ENCODE peak calls at places on chromosomes 2 and 18, in ten cellular contexts. E is H1, D is A549, J is transverse colon, X is testis, A is fibroblast of lung, L is K562, G is heart right ventricle, F is tibial nerve, P is left ventricle myocardium inferior. N is an unnamed sample.

GRCh38 chr2:60880633-60880987 is 764 bp upstream of the REL start:
- DNase-seq in E (no peak), D (no peak), J (no peak), X (no peak), A (no peak), L (no peak), G (no peak), F (no peak), P (no peak), N (no peak)

GRCh38 chr18:43396266-43396665 is 119.0 kb upstream of the SYT4 start:
- DNase-seq in E (no peak), D (peak; percentile 5), J (no peak), X (no peak), A (peak; percentile 9), L (no peak), G (no peak), F (no peak), P (no peak), N (no peak)

GRCh38 chr2:182950546-182950945 is 84.1 kb upstream of the FRZB start:
- DNase-seq in E (no peak), D (no peak), J (no peak), X (no peak), A (no peak), L (no peak), G (no peak), F (no peak), P (no peak), N (no peak)

GRCh38 chr2:179613701-179614100 is 247.7 kb downstream of the ZNF385B start:
- DNase-seq in E (no peak), D (no peak), J (no peak), X (no peak), A (peak; percentile 36), L (no peak), G (no peak), F (no peak), P (no peak), N (no peak)

GRCh38 chr2:74850816-74851566 is 17.1 kb downstream of the HK2 start:
- DNase-seq in E (no peak), D (no peak), J (no peak), X (no peak), A (peak; percentile 83), L (no peak), G (no peak), F (no peak), P (no peak), N (no peak)

GRCh38 chr2:69200107-69200520 is 186.9 kb downstream of the GFPT1 start:
- DNase-seq in E (no peak), D (no peak), J (peak; percentile 25), X (peak; percentile 33), A (no peak), L (no peak), G (no peak), F (no peak), P (no peak), N (no peak)

GRCh38 chr2:105383456-105383855 is 15.4 kb downstream of the FHL2 start:
- DNase-seq in E (no peak), D (no peak), J (no peak), X (no peak), A (no peak), L (no peak), G (no peak), F (no peak), P (no peak), N (no peak)

GRCh38 chr18:23105581-23106219 is 29.6 kb upstream of the CABLES1 start:
- DNase-seq in E (no peak), D (peak; percentile 30), J (peak; percentile 68), X (no peak), A (no peak), L (no peak), G (no peak), F (no peak), P (no peak), N (no peak)

GRCh38 chr18:34809697-34810096 is 99.6 kb downstream of the DTNA start:
- DNase-seq in E (peak; percentile 82), D (peak; percentile 39), J (peak; percentile 35), X (peak; percentile 84), A (peak; percentile 25), L (peak; percentile 13), G (peak; percentile 29), F (peak; percentile 41), P (peak; percentile 55), N (no peak)

GRCh38 chr2:112841399-112842044 is 4.9 kb upstream of the IL1B start:
- DNase-seq in E (no peak), D (no peak), J (no peak), X (no peak), A (no peak), L (no peak), G (no peak), F (no peak), P (no peak), N (no peak)

GRCh38 chr2:173571021-173571821 is 216.5 kb downstream of the CDCA7 start:
- DNase-seq in E (no peak), D (peak; percentile 75), J (no peak), X (peak; percentile 21), A (peak; percentile 35), L (peak; percentile 34), G (no peak), F (no peak), P (no peak), N (no peak)

GRCh38 chr2:16042201-16042700 is 101.9 kb downstream of the MYCN start:
- DNase-seq in E (no peak), D (no peak), J (no peak), X (no peak), A (no peak), L (no peak), G (no peak), F (no peak), P (no peak), N (no peak)

GRCh38 chr2:204491528-204491927 is 53.7 kb upstream of the PARD3B start:
- DNase-seq in E (no peak), D (no peak), J (no peak), X (no peak), A (peak; percentile 58), L (no peak), G (no peak), F (no peak), P (no peak), N (no peak)

GRCh38 chr2:30686000-30686399 is 121.2 kb downstream of the CAPN13 start:
- DNase-seq in E (peak; percentile 56), D (peak; percentile 55), J (no peak), X (no peak), A (no peak), L (peak; percentile 43), G (no peak), F (no peak), P (no peak), N (no peak)

GRCh38 chr2:223759569-223760430 is 77.6 kb downstream of the AP1S3 start:
- DNase-seq in E (no peak), D (peak; percentile 75), J (no peak), X (no peak), A (peak; percentile 74), L (no peak), G (no peak), F (no peak), P (no peak), N (no peak)

GRCh38 chr2:111186933-111187332 is 66.2 kb downstream of the BCL2L11 start:
- DNase-seq in E (no peak), D (no peak), J (no peak), X (no peak), A (no peak), L (no peak), G (no peak), F (no peak), P (no peak), N (no peak)

GRCh38 chr2:234500394-234501006 is 3.6 kb upstream of the ARL4C start:
- DNase-seq in E (peak; percentile 57), D (peak; percentile 83), J (peak; percentile 66), X (peak; percentile 63), A (peak; percentile 63), L (peak; percentile 15), G (peak; percentile 48), F (no peak), P (no peak), N (no peak)
- H3K4me3 ChIP-seq in E (no peak overlapping the region), D (no peak overlapping the region), J (no peak overlapping the region), X (no peak overlapping the region), A (no peak overlapping the region), L (no peak overlapping the region), G (no peak overlapping the region), F (no peak overlapping the region), P (no peak overlapping the region), N (no peak overlapping the region)

GRCh38 chr2:212520340-212520739 is 18.3 kb downstream of the ERBB4 start:
- DNase-seq in E (no peak), D (peak; percentile 20), J (no peak), X (no peak), A (no peak), L (no peak), G (no peak), F (no peak), P (no peak), N (no peak)
- TF ChIP-seq CTCF in E (peak; percentile 42), D (peak; percentile 38), J (no peak), X (no peak), A (peak; percentile 27), L (no peak), G (no peak), F (peak; percentile 16), P (peak; percentile 38), N (peak; percentile 17)

DNA sequence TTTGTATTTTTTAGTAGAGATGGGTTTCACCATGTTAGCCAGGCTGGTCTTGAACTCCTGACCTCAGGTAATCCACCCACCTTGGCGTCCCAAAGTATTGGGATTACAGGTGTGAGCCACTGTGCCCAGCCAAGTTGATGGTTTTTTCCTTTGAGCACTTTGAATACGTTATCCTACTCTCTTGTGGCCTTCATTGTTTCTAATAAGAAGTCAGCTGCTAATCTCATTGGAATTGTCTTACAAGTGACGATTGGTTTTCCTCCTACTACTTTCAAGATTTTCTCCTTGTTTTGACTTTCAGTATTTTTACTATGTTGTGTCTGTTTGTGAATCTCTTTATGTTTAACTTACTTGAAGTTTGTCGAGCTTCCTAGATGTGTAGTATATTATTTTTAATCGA is 88.5 kb downstream of the TMEM200C start:
- DNase-seq in E (no peak), D (no peak), J (no peak), X (no peak), A (no peak), L (no peak), G (no peak), F (no peak), P (no peak), N (no peak)
- H3K9me3 ChIP-seq in E (peaks cover 18% of the 10 kb centered on the region), D (no peaks in the 10 kb centered on the region), J (no peaks in the 10 kb centered on the region), X (no peaks in the 10 kb centered on the region), A (no peaks in the 10 kb centered on the region), L (no peaks in the 10 kb centered on the region), G (no peaks in the 10 kb centered on the region), F (peaks cover 25% of the 10 kb centered on the region), P (peaks cover 71% of the 10 kb centered on the region), N (no peaks in the 10 kb centered on the region)

DNA sequence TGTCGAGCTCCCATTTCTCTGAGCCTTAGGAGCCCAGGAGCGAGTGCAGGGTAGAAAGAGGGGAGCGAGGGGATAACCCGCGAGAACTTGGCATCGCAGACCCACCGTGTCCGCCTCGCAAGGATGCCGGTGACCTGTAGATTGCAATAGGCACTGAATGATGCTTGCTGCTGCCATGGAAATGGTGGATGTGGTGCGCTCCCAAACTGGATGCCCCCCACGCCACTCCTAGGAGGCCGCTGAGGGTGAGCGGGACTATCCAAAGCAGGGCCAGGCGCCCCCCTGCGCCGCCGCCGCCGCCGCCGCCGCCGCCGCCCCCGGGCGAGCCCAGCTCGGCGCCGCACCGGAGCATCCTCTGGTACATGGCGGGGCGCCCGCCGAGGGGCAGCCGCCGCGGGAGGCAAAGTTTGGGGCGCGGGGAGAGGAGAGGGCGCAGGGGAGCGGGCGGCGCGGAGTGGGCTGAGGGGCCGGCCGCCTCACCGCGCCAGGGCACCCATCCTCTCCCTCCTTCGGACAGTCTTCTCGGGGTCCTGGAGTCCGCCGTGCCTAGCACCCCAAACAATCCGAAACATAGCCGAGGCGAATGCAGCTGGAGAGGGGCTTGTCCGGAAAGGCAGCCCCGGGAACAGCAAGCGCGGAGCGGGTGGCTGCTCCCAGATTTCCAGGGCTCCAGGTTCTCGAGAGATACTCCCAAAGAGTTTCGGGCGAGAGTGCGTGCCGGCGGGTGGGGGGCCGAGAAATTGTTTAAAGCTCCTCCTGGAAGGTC is 685.2 kb downstream of the NRXN1 start:
- DNase-seq in E (peak; percentile 54), D (no peak), J (no peak), X (no peak), A (no peak), L (no peak), G (no peak), F (no peak), P (no peak), N (no peak)
- H3K4me3 ChIP-seq in E (peak overlapping the region; percentile 67), D (no peak overlapping the region), J (no peak overlapping the region), X (no peak overlapping the region), A (no peak overlapping the region), L (no peak overlapping the region), G (peak overlapping the region; percentile 14), F (no peak overlapping the region), P (peak overlapping the region; percentile 32), N (peak overlapping the region; percentile 67)